ENCODE peak calls at places on chromosomes 13 and 19, in nine cellular contexts. P is cardiac muscle cell; Q is adrenal gland; K is activated CD8-positive, alpha-beta memory T cell treated with anti-CD3 and anti-CD28 coated beads, Interleukin-2, amount 50 U/mL, for 4 hours; W is stimulated activated CD4-positive, alpha-beta T cell treated with anti-CD3 and anti-CD28 coated beads, Interleukin-1b, Interleukin-23, amount 100 ng/mL, for 1 hour; F is dermis blood vessel endothelial cell; L is endothelial cell; V is KG1; I is activated CD4-positive, alpha-beta T cell treated with anti-CD3 and anti-CD28 coated beads, Interleukin-2, amount 50 U/mL, for 4 hours. H is an unnamed sample.

GRCh38 chr13:43785681-43786471 is 896 bp downstream of the ENOX1 start:
- DNase-seq in P (peak; percentile 82), Q (peak; percentile 74), K (no peak), W (no peak), F (peak; percentile 33), L (peak; percentile 67), V (no peak), I (no peak), H (no peak)

GRCh38 chr19:45947926-45948325 is 25.7 kb downstream of the NOVA2 start:
- DNase-seq in P (no peak), Q (no peak), K (no peak), W (no peak), F (no peak), L (no peak), V (no peak), I (no peak), H (no peak)

GRCh38 chr19:8307400-8307964 is 676 bp downstream of the CD320 start:
- DNase-seq in P (no peak), Q (no peak), K (peak; percentile 19), W (no peak), F (peak; percentile 22), L (peak; percentile 11), V (no peak), I (no peak), H (peak; percentile 46)

GRCh38 chr13:94822356-94822755 is 110.0 kb upstream of the SOX21 start:
- DNase-seq in P (no peak), Q (no peak), K (no peak), W (no peak), F (no peak), L (no peak), V (no peak), I (no peak), H (no peak)

GRCh38 chr13:75607447-75607846 is 28.7 kb upstream of the LMO7 start:
- DNase-seq in P (no peak), Q (no peak), K (no peak), W (no peak), F (no peak), L (no peak), V (no peak), I (no peak), H (no peak)

GRCh38 chr13:82565191-82565590 is 1317.1 kb downstream of the SLITRK1 start:
- DNase-seq in P (no peak), Q (no peak), K (no peak), W (no peak), F (no peak), L (no peak), V (no peak), I (no peak), H (no peak)

GRCh38 chr13:51785592-51786424 is 18.2 kb downstream of the DHRS12 start:
- DNase-seq in P (peak; percentile 69), Q (no peak), K (no peak), W (no peak), F (no peak), L (no peak), V (no peak), I (no peak), H (peak; percentile 11)

GRCh38 chr19:485583-486236 is 10.6 kb upstream of the MADCAM1 start:
- DNase-seq in P (peak; percentile 60), Q (no peak), K (no peak), W (no peak), F (peak; percentile 42), L (no peak), V (no peak), I (no peak), H (no peak)

H was measured in RPMI8226.